ENCODE peak calls at places on chromosome 22, in five cellular contexts. One of them, this sample, is unnamed.

GRCh38 chr22:30325065-30325720 is 1.5 kb downstream of the TBC1D10A start:
- DNase-seq in adrenal gland: peak; percentile 78
- DNase-seq in A549: peak; percentile 47
- DNase-seq in tibial nerve: no peak
- DNase-seq in neural crest cell: no peak
- DNase-seq in this sample: no peak

GRCh38 chr22:31883989-31884388 is 60.3 kb upstream of the YWHAH start:
- DNase-seq in tibial nerve: no peak
- DNase-seq in A549: no peak
- DNase-seq in neural crest cell: no peak
- DNase-seq in adrenal gland: no peak
- DNase-seq in this sample: no peak

GRCh38 chr22:28310299-28310698 is 369.3 kb downstream of the TTC28 start:
- DNase-seq in A549: no peak
- DNase-seq in neural crest cell: no peak
- DNase-seq in adrenal gland: no peak
- DNase-seq in tibial nerve: no peak
- DNase-seq in this sample: no peak

GRCh38 chr22:38981005-38981658 is 1.0 kb upstream of the APOBEC3B start:
- DNase-seq in tibial nerve: no peak
- DNase-seq in neural crest cell: no peak
- DNase-seq in A549: no peak
- DNase-seq in adrenal gland: peak; percentile 60
- DNase-seq in this sample: peak; percentile 65

GRCh38 chr22:39206491-39206890 is 38.3 kb downstream of the PDGFB start:
- DNase-seq in adrenal gland: no peak
- DNase-seq in tibial nerve: no peak
- DNase-seq in A549: no peak
- DNase-seq in neural crest cell: no peak
- DNase-seq in this sample: no peak

GRCh38 chr22:27853404-27853803 is 51.8 kb upstream of the MN1 start:
- DNase-seq in neural crest cell: no peak
- DNase-seq in adrenal gland: no peak
- DNase-seq in A549: no peak
- DNase-seq in tibial nerve: no peak
- DNase-seq in this sample: no peak

GRCh38 chr22:38973289-38974169 is 8.6 kb upstream of the APOBEC3B start:
- DNase-seq in adrenal gland: no peak
- DNase-seq in neural crest cell: peak; percentile 62
- DNase-seq in tibial nerve: no peak
- DNase-seq in A549: peak; percentile 58
- DNase-seq in this sample: no peak

GRCh38 chr22:41364233-41364632 is 17.5 kb upstream of the TEF start:
- DNase-seq in A549: no peak
- DNase-seq in adrenal gland: no peak
- DNase-seq in neural crest cell: no peak
- DNase-seq in tibial nerve: no peak
- DNase-seq in this sample: no peak

GRCh38 chr22:46050451-46050845 is 73.5 kb upstream of the WNT7B start:
- DNase-seq in A549: no peak
- DNase-seq in adrenal gland: peak; percentile 7
- DNase-seq in neural crest cell: no peak
- DNase-seq in tibial nerve: no peak
- DNase-seq in this sample: no peak

GRCh38 chr22:34850010-34850409 is 215.9 kb upstream of the ISX start:
- DNase-seq in tibial nerve: no peak
- DNase-seq in adrenal gland: no peak
- DNase-seq in A549: no peak
- DNase-seq in neural crest cell: no peak
- DNase-seq in this sample: no peak

GRCh38 chr22:39475337-39475736 is 18.5 kb downstream of the MGAT3 start:
- DNase-seq in adrenal gland: no peak
- DNase-seq in A549: no peak
- DNase-seq in neural crest cell: no peak
- DNase-seq in tibial nerve: no peak
- DNase-seq in this sample: no peak

GRCh38 chr22:27129266-27129665 is 471.9 kb downstream of the MIAT start:
- DNase-seq in adrenal gland: no peak
- DNase-seq in neural crest cell: no peak
- DNase-seq in tibial nerve: no peak
- DNase-seq in A549: peak; percentile 21
- DNase-seq in this sample: no peak

GRCh38 chr22:28629420-28630184 is 50.0 kb downstream of the TTC28 start:
- DNase-seq in tibial nerve: no peak
- DNase-seq in A549: peak; percentile 2
- DNase-seq in neural crest cell: no peak
- DNase-seq in adrenal gland: no peak
- DNase-seq in this sample: no peak

GRCh38 chr22:27799334-27800249 is 2.0 kb downstream of the MN1 start:
- DNase-seq in neural crest cell: peak; percentile 38
- DNase-seq in adrenal gland: no peak
- DNase-seq in A549: no peak
- DNase-seq in tibial nerve: no peak
- DNase-seq in this sample: peak; percentile 77

GRCh38 chr22:35591696-35592417 is 25.3 kb downstream of the MB start:
- DNase-seq in adrenal gland: no peak
- DNase-seq in neural crest cell: no peak
- DNase-seq in tibial nerve: no peak
- DNase-seq in A549: no peak
- DNase-seq in this sample: no peak

GRCh38 chr22:27650985-27651384 is 150.6 kb downstream of the MN1 start:
- DNase-seq in tibial nerve: no peak
- DNase-seq in neural crest cell: no peak
- DNase-seq in A549: no peak
- DNase-seq in adrenal gland: no peak
- DNase-seq in this sample: no peak

GRCh38 chr22:45686842-45687241 is 15.2 kb downstream of the ATXN10 start:
- DNase-seq in A549: no peak
- DNase-seq in neural crest cell: no peak
- DNase-seq in adrenal gland: no peak
- DNase-seq in tibial nerve: no peak
- DNase-seq in this sample: no peak

GRCh38 chr22:32493551-32493950 is 18.9 kb downstream of the FBXO7 start:
- DNase-seq in neural crest cell: no peak
- DNase-seq in A549: no peak
- DNase-seq in adrenal gland: no peak
- DNase-seq in tibial nerve: no peak
- DNase-seq in this sample: no peak

GRCh38 chr22:27880778-27881394 is 38.2 kb downstream of the PITPNB start:
- DNase-seq in adrenal gland: peak; percentile 34
- DNase-seq in A549: peak; percentile 17
- DNase-seq in neural crest cell: peak; percentile 35
- DNase-seq in tibial nerve: no peak
- DNase-seq in this sample: peak; percentile 21

GRCh38 chr22:41302016-41302767 is 867 bp downstream of the ZC3H7B start:
- DNase-seq in tibial nerve: no peak
- DNase-seq in adrenal gland: no peak
- DNase-seq in neural crest cell: peak; percentile 55
- DNase-seq in A549: no peak
- DNase-seq in this sample: no peak

GRCh38 chr22:40153186-40153585 is 24.5 kb upstream of the TNRC6B start:
- DNase-seq in neural crest cell: no peak
- DNase-seq in adrenal gland: no peak
- DNase-seq in A549: no peak
- DNase-seq in tibial nerve: no peak
- DNase-seq in this sample: no peak

GRCh38 chr22:28442951-28443876 is 236.4 kb downstream of the TTC28 start:
- DNase-seq in A549: no peak
- DNase-seq in neural crest cell: peak; percentile 29
- DNase-seq in adrenal gland: peak; percentile 71
- DNase-seq in tibial nerve: peak; percentile 50
- DNase-seq in this sample: peak; percentile 60

DNA sequence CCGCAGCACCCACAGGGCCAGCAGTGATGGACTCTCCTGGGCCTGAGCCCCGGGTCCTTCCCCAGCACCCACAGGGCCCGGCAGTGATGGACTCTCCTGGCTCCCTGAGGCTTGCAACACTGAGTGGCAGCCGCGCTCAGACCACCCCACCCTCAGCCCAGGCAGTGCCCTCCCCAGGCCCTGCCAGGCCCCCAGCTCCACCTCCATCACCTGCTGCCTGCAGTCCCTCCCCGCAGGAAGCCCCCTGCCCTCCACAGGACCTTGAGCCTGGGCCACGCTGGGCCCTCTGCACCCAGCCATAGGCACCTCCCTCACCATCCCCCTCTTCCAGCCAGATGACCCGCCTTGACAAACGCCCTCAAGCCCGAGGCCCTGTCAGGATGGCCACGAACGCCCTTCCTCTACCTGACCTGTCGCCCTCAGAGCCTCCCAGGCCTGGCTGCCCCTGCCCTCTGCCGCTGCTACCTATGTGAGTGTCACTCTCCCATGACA is 11.4 kb downstream of the ALG12 start:
- DNase-seq in A549: no peak
- DNase-seq in adrenal gland: no peak
- DNase-seq in tibial nerve: no peak
- DNase-seq in neural crest cell: no peak
- DNase-seq in this sample: no peak
- TF ChIP-seq CTCF in A549: no peak
- TF ChIP-seq CTCF in adrenal gland: no peak
- TF ChIP-seq CTCF in tibial nerve: no peak
- TF ChIP-seq CTCF in neural crest cell: no peak
- TF ChIP-seq CTCF in this sample: no peak

GRCh38 chr22:24706050-24706449 is 68.5 kb downstream of the PIWIL3 start:
- DNase-seq in adrenal gland: no peak
- DNase-seq in tibial nerve: no peak
- DNase-seq in A549: no peak
- DNase-seq in neural crest cell: no peak
- DNase-seq in this sample: no peak
- TF ChIP-seq CTCF in adrenal gland: no peak
- TF ChIP-seq CTCF in tibial nerve: no peak
- TF ChIP-seq CTCF in A549: peak; percentile 6
- TF ChIP-seq CTCF in neural crest cell: no peak
- TF ChIP-seq CTCF in this sample: no peak

DNA sequence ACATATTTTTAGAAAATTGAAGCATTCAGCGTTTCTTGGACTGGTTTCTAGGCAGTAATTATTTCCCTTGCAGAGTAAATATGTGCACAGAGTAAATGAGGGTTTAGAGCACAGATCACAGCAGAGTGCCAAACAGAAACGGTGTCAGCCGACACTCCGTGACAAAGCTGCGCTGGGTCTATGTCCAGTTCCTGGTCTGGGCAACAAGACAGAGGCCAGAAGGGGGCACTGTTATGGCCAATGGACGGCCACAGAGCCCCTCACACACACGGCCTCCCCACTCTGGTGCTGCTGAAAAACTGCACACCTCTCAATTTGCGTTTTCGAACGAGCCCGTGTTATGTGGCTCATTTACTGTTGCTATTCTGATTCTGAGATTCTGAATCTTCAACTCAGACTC is 180.7 kb downstream of the MPPED1 start:
- DNase-seq in A549: no peak
- DNase-seq in tibial nerve: no peak
- DNase-seq in neural crest cell: peak; percentile 16
- DNase-seq in adrenal gland: no peak
- DNase-seq in this sample: no peak
- TF ChIP-seq CTCF in A549: no peak
- TF ChIP-seq CTCF in tibial nerve: no peak
- TF ChIP-seq CTCF in neural crest cell: peak; percentile 36
- TF ChIP-seq CTCF in adrenal gland: no peak
- TF ChIP-seq CTCF in this sample: no peak

GRCh38 chr22:22030493-22031182 is 48.1 kb upstream of the TOP3B start:
- DNase-seq in tibial nerve: no peak
- DNase-seq in adrenal gland: no peak
- DNase-seq in A549: peak; percentile 2
- DNase-seq in neural crest cell: no peak
- DNase-seq in this sample: no peak
- TF ChIP-seq CTCF in tibial nerve: peak; percentile 29
- TF ChIP-seq CTCF in adrenal gland: peak; percentile 33
- TF ChIP-seq CTCF in A549: no peak
- TF ChIP-seq CTCF in neural crest cell: peak; percentile 41
- TF ChIP-seq CTCF in this sample: no peak

GRCh38 chr22:48490513-48491411 is 1336.9 kb downstream of the BRD1 start:
- DNase-seq in adrenal gland: no peak
- DNase-seq in neural crest cell: no peak
- DNase-seq in A549: peak; percentile 19
- DNase-seq in tibial nerve: no peak
- DNase-seq in this sample: no peak

GRCh38 chr22:48488611-48489456 is 1338.8 kb downstream of the BRD1 start:
- DNase-seq in A549: no peak
- DNase-seq in neural crest cell: peak; percentile 37
- DNase-seq in adrenal gland: no peak
- DNase-seq in tibial nerve: no peak
- DNase-seq in this sample: peak; percentile 51

GRCh38 chr22:48491451-48491941 is 1336.2 kb downstream of the BRD1 start:
- DNase-seq in neural crest cell: no peak
- DNase-seq in A549: peak; percentile 30
- DNase-seq in adrenal gland: no peak
- DNase-seq in tibial nerve: no peak
- DNase-seq in this sample: peak; percentile 47

GRCh38 chr22:48488149-48488551 is 1339.5 kb downstream of the BRD1 start:
- DNase-seq in adrenal gland: no peak
- DNase-seq in neural crest cell: no peak
- DNase-seq in tibial nerve: no peak
- DNase-seq in A549: no peak
- DNase-seq in this sample: no peak

DNA sequence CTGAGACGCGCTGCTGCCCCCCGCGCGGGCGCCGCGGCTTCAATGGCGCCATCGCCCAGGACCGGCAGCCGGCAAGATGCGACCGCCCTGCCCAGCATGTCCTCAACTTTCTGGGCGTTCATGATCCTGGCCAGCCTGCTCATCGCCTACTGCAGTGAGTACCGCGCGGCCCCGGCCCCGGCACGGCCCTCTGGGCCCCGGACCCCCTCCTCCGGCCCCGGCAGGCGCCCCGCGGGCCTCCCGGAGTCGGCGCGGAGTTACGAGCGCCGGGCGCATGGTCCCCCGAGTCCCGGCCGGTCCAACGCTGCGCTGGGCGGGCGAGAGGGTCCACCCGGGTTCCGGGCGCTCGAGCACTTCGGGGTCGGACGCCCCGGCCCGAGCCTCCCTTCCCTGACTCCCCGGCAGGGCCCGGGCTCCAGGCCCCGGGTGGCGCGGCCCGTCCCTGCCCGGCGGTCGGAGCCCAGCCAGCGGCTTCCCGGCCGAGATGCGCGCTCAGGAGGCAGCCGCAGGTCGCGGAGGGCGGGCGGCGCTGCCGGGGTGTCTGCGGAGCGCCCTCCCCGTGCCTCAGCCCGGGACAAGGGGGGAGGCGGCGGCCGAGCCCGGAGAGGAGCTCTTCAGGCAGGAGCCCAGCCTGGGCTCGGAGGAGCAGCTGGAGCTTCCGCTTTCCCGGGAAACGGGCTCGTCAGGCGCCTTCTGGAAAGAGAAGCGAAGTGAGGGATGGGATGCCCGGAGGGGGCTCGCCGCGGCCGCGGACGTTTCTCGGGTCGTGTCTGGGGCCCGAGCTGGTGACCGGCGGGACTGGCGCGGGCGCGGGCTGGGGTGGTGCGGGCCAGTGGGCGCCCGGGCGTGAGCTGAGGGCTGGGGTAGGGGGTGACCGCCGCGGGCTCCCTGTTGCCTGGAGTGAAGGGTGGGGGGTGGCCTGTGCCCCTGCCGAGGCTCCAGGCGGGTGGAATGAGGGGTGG is 1337.8 kb downstream of the BRD1 start:
- DNase-seq in neural crest cell: peak; percentile 29
- DNase-seq in adrenal gland: no peak
- DNase-seq in tibial nerve: no peak
- DNase-seq in A549: peak; percentile 23
- DNase-seq in this sample: no peak
- TF ChIP-seq CTCF in neural crest cell: no peak
- TF ChIP-seq CTCF in adrenal gland: no peak
- TF ChIP-seq CTCF in tibial nerve: no peak
- TF ChIP-seq CTCF in A549: no peak
- TF ChIP-seq CTCF in this sample: no peak